ENCODE peak calls at places on chromosome 18, in ten cellular contexts. M is activated T-cell treated with anti-CD3 and anti-CD28 coated beads, Interleukin-2, amount 50 U/mL, for 1 hour; R is HT-29; A is endothelial cell; K is brain microvascular endothelial cell; F is stimulated activated CD4-positive, alpha-beta T cell treated with anti-CD3 and anti-CD28 coated beads, TNF-alpha, amount 100 ng/mL, for 4 hours; O is cardiac muscle cell; C is NCI-H1930; U is NCI-H774; P is right cardiac atrium. W is an unnamed sample.

GRCh38 chr18:48806551-48807261 is 144.1 kb downstream of the SMAD7 start:
- DNase-seq in U (no peak), M (peak; percentile 37), R (no peak), F (no peak), K (no peak), O (no peak), A (no peak), C (no peak), P (peak; percentile 89), W (no peak)

GRCh38 chr18:23136326-23137092 is 1.2 kb downstream of the CABLES1 start:
- DNase-seq in C (no peak), K (no peak), U (no peak), R (peak; percentile 25), A (peak; percentile 43), P (peak; percentile 84), O (peak; percentile 42), M (peak; percentile 49), F (no peak), W (peak; percentile 90)

GRCh38 chr18:45771587-45771986 is 47.6 kb downstream of the SLC14A1 start:
- DNase-seq in K (peak; percentile 95), A (no peak), U (no peak), C (no peak), O (no peak), M (no peak), P (no peak), F (no peak), R (no peak), W (no peak)

GRCh38 chr18:62728254-62728653 is 12.9 kb downstream of the PHLPP1 start:
- DNase-seq in F (no peak), M (no peak), K (no peak), O (no peak), A (no peak), P (no peak), R (no peak), C (no peak), U (no peak), W (no peak)

GRCh38 chr18:51383116-51383515 is 185.6 kb upstream of the MEX3C start:
- DNase-seq in P (no peak), M (no peak), K (no peak), U (no peak), R (no peak), O (no peak), A (no peak), F (no peak), C (no peak), W (no peak)

GRCh38 chr18:9834551-9834950 is 51.2 kb upstream of the TXNDC2 start:
- DNase-seq in O (no peak), F (no peak), R (no peak), K (no peak), U (no peak), P (no peak), C (no peak), A (no peak), M (no peak), W (no peak)

GRCh38 chr18:48994926-48995835 is 44.4 kb upstream of the SMAD7 start:
- DNase-seq in A (no peak), R (no peak), P (no peak), K (no peak), F (no peak), C (no peak), O (no peak), U (no peak), M (no peak), W (no peak)

GRCh38 chr18:76396792-76397191 is 98.2 kb downstream of the ZNF516 start:
- DNase-seq in M (no peak), K (no peak), P (no peak), R (no peak), C (no peak), F (no peak), O (no peak), U (no peak), A (no peak), W (no peak)

GRCh38 chr18:13374468-13375301 is 156.1 kb downstream of the LDLRAD4 start:
- DNase-seq in O (peak; percentile 70), F (no peak), R (no peak), P (peak; percentile 55), M (no peak), K (peak; percentile 64), U (no peak), C (no peak), A (no peak), W (no peak)

GRCh38 chr18:57771183-57771582 is 31.9 kb downstream of the ATP8B1 start:
- DNase-seq in M (no peak), A (no peak), F (no peak), O (no peak), R (peak; percentile 69), C (no peak), K (no peak), P (no peak), U (no peak), W (no peak)

GRCh38 chr18:23635283-23636040 is 27.2 kb downstream of the ANKRD29 start:
- DNase-seq in K (no peak), A (no peak), P (no peak), C (no peak), R (peak; percentile 36), M (no peak), U (no peak), O (peak; percentile 26), F (no peak), W (no peak)

GRCh38 chr18:78643981-78644380 is 335.6 kb upstream of the SALL3 start:
- DNase-seq in M (no peak), O (no peak), R (no peak), F (no peak), K (no peak), P (no peak), U (no peak), A (no peak), C (no peak), W (peak; percentile 41)

GRCh38 chr18:23618862-23619387 is 32.6 kb upstream of the NPC1 start:
- DNase-seq in R (no peak), U (no peak), K (no peak), F (no peak), O (peak; percentile 41), M (no peak), P (peak; percentile 75), C (no peak), A (peak; percentile 31), W (peak; percentile 87)

GRCh38 chr18:58842978-58843661 is 21.6 kb upstream of the ZNF532 start:
- DNase-seq in K (no peak), C (no peak), F (no peak), M (no peak), A (no peak), O (no peak), U (no peak), R (no peak), P (peak; percentile 47), W (no peak)

W was measured in posterior vena cava.